ENCODE peak calls at places on chromosomes 11 and 22, in five cellular contexts. One of them, this sample, is unnamed.

GRCh38 chr11:70483077-70483861 is 84.9 kb downstream of the CTTN start:
- DNase-seq in kidney epithelial cell: peak; percentile 70
- DNase-seq in BJ: no peak
- DNase-seq in H54: peak; percentile 85
- DNase-seq in stimulated activated CD8-positive, alpha-beta memory T cell treated with anti-CD3 and anti-CD28 coated beads, Interleukin-2, amount 100 ng/mL, for 48 hours: no peak
- DNase-seq in this sample: no peak

GRCh38 chr22:42906605-42907338 is 49.7 kb upstream of the ARFGAP3 start:
- DNase-seq in kidney epithelial cell: no peak
- DNase-seq in BJ: no peak
- DNase-seq in H54: no peak
- DNase-seq in stimulated activated CD8-positive, alpha-beta memory T cell treated with anti-CD3 and anti-CD28 coated beads, Interleukin-2, amount 100 ng/mL, for 48 hours: no peak
- DNase-seq in this sample: no peak

GRCh38 chr11:25734592-25735211 is 597.2 kb upstream of the ANO3 start:
- DNase-seq in kidney epithelial cell: peak; percentile 10
- DNase-seq in BJ: no peak
- DNase-seq in H54: no peak
- DNase-seq in stimulated activated CD8-positive, alpha-beta memory T cell treated with anti-CD3 and anti-CD28 coated beads, Interleukin-2, amount 100 ng/mL, for 48 hours: no peak
- DNase-seq in this sample: peak; percentile 17

GRCh38 chr11:38304926-38305325 is 1706.9 kb upstream of the RAG2 start:
- DNase-seq in kidney epithelial cell: no peak
- DNase-seq in BJ: no peak
- DNase-seq in H54: no peak
- DNase-seq in stimulated activated CD8-positive, alpha-beta memory T cell treated with anti-CD3 and anti-CD28 coated beads, Interleukin-2, amount 100 ng/mL, for 48 hours: no peak
- DNase-seq in this sample: no peak

GRCh38 chr22:49997221-49997599 is 15.4 kb downstream of the IL17REL start:
- DNase-seq in kidney epithelial cell: no peak
- DNase-seq in BJ: no peak
- DNase-seq in H54: no peak
- DNase-seq in stimulated activated CD8-positive, alpha-beta memory T cell treated with anti-CD3 and anti-CD28 coated beads, Interleukin-2, amount 100 ng/mL, for 48 hours: no peak
- DNase-seq in this sample: no peak

GRCh38 chr11:16759857-16760256 is 21.4 kb downstream of the C11orf58 start:
- DNase-seq in kidney epithelial cell: no peak
- DNase-seq in BJ: no peak
- DNase-seq in H54: no peak
- DNase-seq in stimulated activated CD8-positive, alpha-beta memory T cell treated with anti-CD3 and anti-CD28 coated beads, Interleukin-2, amount 100 ng/mL, for 48 hours: no peak
- DNase-seq in this sample: no peak

GRCh38 chr11:68962527-68963250 is 18.1 kb downstream of the MRGPRD start:
- DNase-seq in kidney epithelial cell: no peak
- DNase-seq in BJ: no peak
- DNase-seq in H54: no peak
- DNase-seq in stimulated activated CD8-positive, alpha-beta memory T cell treated with anti-CD3 and anti-CD28 coated beads, Interleukin-2, amount 100 ng/mL, for 48 hours: no peak
- DNase-seq in this sample: no peak

GRCh38 chr11:76663912-76664440 is 6.6 kb downstream of the LRRC32 start:
- DNase-seq in kidney epithelial cell: no peak
- DNase-seq in BJ: no peak
- DNase-seq in H54: no peak
- DNase-seq in stimulated activated CD8-positive, alpha-beta memory T cell treated with anti-CD3 and anti-CD28 coated beads, Interleukin-2, amount 100 ng/mL, for 48 hours: no peak
- DNase-seq in this sample: no peak

GRCh38 chr11:93249437-93250210 is 51.8 kb upstream of the SLC36A4 start:
- DNase-seq in kidney epithelial cell: no peak
- DNase-seq in BJ: no peak
- DNase-seq in H54: no peak
- DNase-seq in stimulated activated CD8-positive, alpha-beta memory T cell treated with anti-CD3 and anti-CD28 coated beads, Interleukin-2, amount 100 ng/mL, for 48 hours: no peak
- DNase-seq in this sample: no peak

GRCh38 chr11:12786891-12787290 is 112.7 kb downstream of the TEAD1 start:
- DNase-seq in kidney epithelial cell: no peak
- DNase-seq in BJ: no peak
- DNase-seq in H54: no peak
- DNase-seq in stimulated activated CD8-positive, alpha-beta memory T cell treated with anti-CD3 and anti-CD28 coated beads, Interleukin-2, amount 100 ng/mL, for 48 hours: no peak
- DNase-seq in this sample: no peak

GRCh38 chr22:24706050-24706449 is 68.5 kb downstream of the PIWIL3 start:
- DNase-seq in kidney epithelial cell: no peak
- DNase-seq in BJ: no peak
- DNase-seq in H54: no peak
- DNase-seq in stimulated activated CD8-positive, alpha-beta memory T cell treated with anti-CD3 and anti-CD28 coated beads, Interleukin-2, amount 100 ng/mL, for 48 hours: no peak
- DNase-seq in this sample: no peak

GRCh38 chr11:69037074-69037473 is 11.7 kb upstream of the TPCN2 start:
- DNase-seq in kidney epithelial cell: no peak
- DNase-seq in BJ: no peak
- DNase-seq in H54: no peak
- DNase-seq in stimulated activated CD8-positive, alpha-beta memory T cell treated with anti-CD3 and anti-CD28 coated beads, Interleukin-2, amount 100 ng/mL, for 48 hours: no peak
- DNase-seq in this sample: no peak

GRCh38 chr11:9774591-9775392 is 110.9 kb downstream of the SWAP70 start:
- DNase-seq in kidney epithelial cell: no peak
- DNase-seq in BJ: peak; percentile 92
- DNase-seq in H54: no peak
- DNase-seq in stimulated activated CD8-positive, alpha-beta memory T cell treated with anti-CD3 and anti-CD28 coated beads, Interleukin-2, amount 100 ng/mL, for 48 hours: no peak
- DNase-seq in this sample: no peak

GRCh38 chr11:78318321-78318720 is 99.3 kb downstream of the GAB2 start:
- DNase-seq in kidney epithelial cell: no peak
- DNase-seq in BJ: no peak
- DNase-seq in H54: no peak
- DNase-seq in stimulated activated CD8-positive, alpha-beta memory T cell treated with anti-CD3 and anti-CD28 coated beads, Interleukin-2, amount 100 ng/mL, for 48 hours: no peak
- DNase-seq in this sample: no peak

GRCh38 chr11:68684385-68685356 is at the start of gene GAL:
- DNase-seq in kidney epithelial cell: no peak
- DNase-seq in BJ: no peak
- DNase-seq in H54: no peak
- DNase-seq in stimulated activated CD8-positive, alpha-beta memory T cell treated with anti-CD3 and anti-CD28 coated beads, Interleukin-2, amount 100 ng/mL, for 48 hours: no peak
- DNase-seq in this sample: no peak

GRCh38 chr22:39797528-39798147 is 95.9 kb downstream of the ENTHD1 start:
- DNase-seq in kidney epithelial cell: no peak
- DNase-seq in BJ: no peak
- DNase-seq in H54: no peak
- DNase-seq in stimulated activated CD8-positive, alpha-beta memory T cell treated with anti-CD3 and anti-CD28 coated beads, Interleukin-2, amount 100 ng/mL, for 48 hours: no peak
- DNase-seq in this sample: no peak

GRCh38 chr11:81422402-81422801 is 1311.3 kb downstream of the FAM181B start:
- DNase-seq in kidney epithelial cell: no peak
- DNase-seq in BJ: no peak
- DNase-seq in H54: no peak
- DNase-seq in stimulated activated CD8-positive, alpha-beta memory T cell treated with anti-CD3 and anti-CD28 coated beads, Interleukin-2, amount 100 ng/mL, for 48 hours: no peak
- DNase-seq in this sample: no peak